ENCODE peak calls at places on chromosomes 13 and 19, in five cellular contexts. G is astrocyte, P is PC-3, K is A549, U is K562. I is an unnamed sample.

GRCh38 chr13:30486230-30487074 is 20.7 kb upstream of the HMGB1 start:
- DNase-seq in G (peak), P (peak), K (no peak), U (no peak), I (no peak)

GRCh38 chr13:49057176-49057575 is 81.5 kb downstream of the FNDC3A start:
- DNase-seq in G (no peak), P (no peak), K (no peak), U (no peak), I (no peak)

GRCh38 chr19:6788896-6789295 is 16.4 kb downstream of the VAV1 start:
- DNase-seq in G (no peak), P (no peak), K (no peak), U (no peak), I (no peak)

GRCh38 chr19:28665748-28666147 is 547.2 kb downstream of the UQCRFS1 start:
- DNase-seq in G (no peak), P (no peak), K (no peak), U (no peak), I (no peak)

GRCh38 chr13:108227651-108228272 is 9.6 kb downstream of the ABHD13 start:
- DNase-seq in G (no peak), P (peak), K (no peak), U (peak), I (peak)

GRCh38 chr13:60329221-60329983 is 67.6 kb upstream of the TDRD3 start:
- DNase-seq in G (peak), P (peak), K (no peak), U (peak), I (peak)

GRCh38 chr13:102191951-102192461 is 209.8 kb downstream of the FGF14 start:
- DNase-seq in G (peak), P (peak), K (no peak), U (no peak), I (no peak)

GRCh38 chr19:34057155-34057554 is 115.1 kb upstream of the LSM14A start:
- DNase-seq in G (no peak), P (no peak), K (no peak), U (no peak), I (no peak)

GRCh38 chr19:12748489-12748888 is 3.1 kb upstream of the BEST2 start:
- DNase-seq in G (no peak), P (no peak), K (no peak), U (no peak), I (no peak)

GRCh38 chr13:73991884-73992283 is 142.3 kb downstream of the KLF12 start:
- DNase-seq in G (no peak), P (no peak), K (no peak), U (no peak), I (peak)

GRCh38 chr19:39998511-39998910 is 1.7 kb downstream of the ZNF546 start:
- DNase-seq in G (no peak), P (peak), K (no peak), U (no peak), I (no peak)

GRCh38 chr19:10748924-10749434 is 31.1 kb downstream of the DNM2 start:
- DNase-seq in G (peak), P (peak), K (peak), U (peak), I (no peak)

GRCh38 chr19:50739132-50739746 is 16.1 kb downstream of the CLEC11A start:
- DNase-seq in G (no peak), P (no peak), K (no peak), U (no peak), I (no peak)

GRCh38 chr19:10126213-10126639 is 6.5 kb upstream of the EIF3G start:
- DNase-seq in G (no peak), P (no peak), K (no peak), U (no peak), I (no peak)

GRCh38 chr19:30530751-30531150 is 158.6 kb downstream of the ZNF536 start:
- DNase-seq in G (no peak), P (no peak), K (no peak), U (no peak), I (no peak)

GRCh38 chr13:95652821-95653220 is 8.3 kb upstream of the DZIP1 start:
- DNase-seq in G (no peak), P (no peak), K (no peak), U (no peak), I (no peak)

GRCh38 chr13:110133425-110134235 is 173.3 kb downstream of the COL4A1 start:
- DNase-seq in G (no peak), P (no peak), K (no peak), U (no peak), I (no peak)

GRCh38 chr13:31638577-31638976 is 100.7 kb upstream of the RXFP2 start:
- DNase-seq in G (peak), P (peak), K (no peak), U (no peak), I (no peak)

GRCh38 chr19:36456831-36457230 is 32.5 kb downstream of the ZNF566 start:
- DNase-seq in G (no peak), P (no peak), K (no peak), U (no peak), I (no peak)

GRCh38 chr19:48745208-48745995 is 1.3 kb downstream of the IZUMO1 start:
- DNase-seq in G (peak), P (peak), K (peak), U (peak), I (peak)

GRCh38 chr13:109569938-109570711 is 216.3 kb downstream of the IRS2 start:
- DNase-seq in G (no peak), P (no peak), K (no peak), U (no peak), I (peak)

GRCh38 chr13:74256969-74257368 is 122.8 kb upstream of the KLF12 start:
- DNase-seq in G (no peak), P (no peak), K (no peak), U (no peak), I (no peak)

GRCh38 chr19:44582581-44583265 is 30.6 kb upstream of the IGSF23 start:
- DNase-seq in G (no peak), P (peak), K (peak), U (peak), I (no peak)

GRCh38 chr19:13795595-13796300 is 505 bp downstream of the ZSWIM4 start:
- DNase-seq in G (no peak), P (peak), K (peak), U (peak), I (peak)

GRCh38 chr13:33262997-33263396 is 22.6 kb downstream of the STARD13 start:
- DNase-seq in G (no peak), P (no peak), K (no peak), U (no peak), I (no peak)

GRCh38 chr19:58033741-58034475 is at the start of gene ZSCAN1:
- DNase-seq in G (peak), P (no peak), K (no peak), U (no peak), I (no peak)

GRCh38 chr19:10751109-10751972 is 33.5 kb downstream of the DNM2 start:
- DNase-seq in G (no peak), P (no peak), K (no peak), U (no peak), I (no peak)

GRCh38 chr19:18831524-18832330 is at the start of gene UPF1:
- DNase-seq in G (peak), P (peak), K (peak), U (peak), I (peak)

GRCh38 chr19:45713141-45713540 is 17.6 kb downstream of the FBXO46 start:
- DNase-seq in G (no peak), P (no peak), K (no peak), U (no peak), I (no peak)

GRCh38 chr13:75876371-75877050 is 240.4 kb downstream of the LMO7 start:
- DNase-seq in G (peak), P (peak), K (peak), U (peak), I (peak)

GRCh38 chr19:35272954-35273649 is 4.3 kb downstream of the USF2 start:
- DNase-seq in G (no peak), P (no peak), K (no peak), U (no peak), I (no peak)

GRCh38 chr13:100565291-100565690 is 23.3 kb downstream of the GGACT start:
- DNase-seq in G (no peak), P (no peak), K (no peak), U (no peak), I (peak)

GRCh38 chr13:44710576-44710975 is 134.4 kb upstream of the TSC22D1 start:
- DNase-seq in G (peak), P (peak), K (peak), U (no peak), I (no peak)

GRCh38 chr13:66068683-66069082 is 1161.5 kb downstream of the PCDH9 start:
- DNase-seq in G (no peak), P (no peak), K (no peak), U (no peak), I (no peak)

GRCh38 chr13:111187879-111188643 is 73.0 kb downstream of the ARHGEF7 start:
- DNase-seq in G (peak), P (peak), K (no peak), U (no peak), I (peak)

GRCh38 chr13:43316997-43317396 is 293.6 kb downstream of the DNAJC15 start:
- DNase-seq in G (peak), P (no peak), K (no peak), U (no peak), I (no peak)

GRCh38 chr19:14015454-14016035 is 9.4 kb upstream of the RFX1 start:
- DNase-seq in G (no peak), P (no peak), K (no peak), U (no peak), I (no peak)

GRCh38 chr19:13001166-13001501 is 5.9 kb downstream of the NFIX start:
- DNase-seq in G (no peak), P (no peak), K (no peak), U (no peak), I (no peak)

GRCh38 chr19:41305923-41306322 is 4.0 kb upstream of the CCDC97 start:
- DNase-seq in G (no peak), P (no peak), K (no peak), U (no peak), I (no peak)

GRCh38 chr19:41299755-41300089 is 10.2 kb upstream of the CCDC97 start:
- DNase-seq in G (peak), P (no peak), K (no peak), U (no peak), I (no peak)

GRCh38 chr19:41303941-41304340 is 6.0 kb upstream of the CCDC97 start:
- DNase-seq in G (no peak), P (no peak), K (no peak), U (no peak), I (no peak)

GRCh38 chr19:41304706-41305483 is 5.1 kb upstream of the CCDC97 start:
- DNase-seq in G (no peak), P (no peak), K (no peak), U (no peak), I (no peak)

GRCh38 chr19:41302624-41303351 is 7.2 kb upstream of the CCDC97 start:
- DNase-seq in G (no peak), P (no peak), K (no peak), U (no peak), I (no peak)
- H3K4me3 ChIP-seq in G (no peak), P (no peak), K (no peak), U (no peak), I (no peak)

GRCh38 chr13:61900033-61900432 is 484.4 kb upstream of the PCDH20 start:
- DNase-seq in G (no peak), P (no peak), K (no peak), U (no peak), I (no peak)

GRCh38 chr13:61901946-61902541 is 486.4 kb upstream of the PCDH20 start:
- DNase-seq in G (no peak), P (no peak), K (no peak), U (no peak), I (no peak)

DNA sequence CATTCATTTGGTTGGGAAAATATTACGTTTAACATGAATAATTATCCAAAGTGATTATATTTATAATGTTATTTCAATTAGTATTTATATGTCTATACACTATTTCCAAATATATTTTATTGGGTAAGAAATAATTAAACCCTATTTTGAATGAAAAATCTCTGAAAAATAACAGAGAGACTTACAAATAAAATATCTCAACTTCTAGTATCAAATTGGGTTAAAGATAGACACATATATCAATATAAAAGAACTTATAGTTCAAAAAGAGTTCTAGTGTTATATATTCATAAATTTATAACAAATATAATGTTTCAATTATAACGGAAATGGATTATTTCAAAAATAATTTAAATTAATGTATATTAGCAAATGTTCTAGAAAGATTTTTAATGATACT is 482.6 kb upstream of the PCDH20 start:
- DNase-seq in G (no peak), P (no peak), K (no peak), U (no peak), I (no peak)
- H3K4me2 ChIP-seq in G (no peak), P (no peak), K (no peak), U (no peak), I (no peak)

GRCh38 chr13:82480415-82480814 is 1401.9 kb downstream of the SLITRK1 start:
- DNase-seq in G (no peak), P (peak), K (no peak), U (no peak), I (no peak)
- TF ChIP-seq CTCF in G (no peak), P (peak), K (no peak), U (no peak), I (peak)

DNA sequence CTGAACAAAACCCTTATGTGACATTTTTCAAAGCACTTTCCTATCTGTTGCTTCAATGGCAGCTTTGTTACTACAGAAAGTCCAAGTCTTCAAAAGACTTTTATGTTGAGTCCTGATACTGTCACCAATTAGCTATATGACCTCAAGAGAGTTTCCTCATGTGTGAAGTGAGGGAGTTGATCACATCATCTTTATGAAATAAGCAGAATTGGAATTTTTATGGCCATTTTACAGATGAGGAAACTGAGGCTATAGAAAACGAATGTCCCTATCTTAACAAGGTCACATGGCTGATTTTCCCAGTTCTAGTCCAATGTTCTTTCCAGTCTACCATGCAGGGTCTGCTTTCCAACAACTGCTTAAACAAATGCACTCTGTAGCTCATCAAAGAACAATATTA is 2.6 kb downstream of the TNFRSF19 start:
- DNase-seq in G (no peak), P (no peak), K (no peak), U (no peak), I (no peak)
- H3K4me3 ChIP-seq in G (peak), P (no peak), K (no peak), U (no peak), I (no peak)

I was measured in DND-41.